ENCODE peak calls at places on chromosomes 7 and 10, in six cellular contexts. One of them, this sample, is unnamed.

GRCh38 chr10:30687698-30688213 is 58.2 kb upstream of the LYZL2 start:
- DNase-seq in tibial nerve: peak; percentile 63
- DNase-seq in PC-3: peak; percentile 82
- DNase-seq in CD8-positive, alpha-beta memory T cell: peak; percentile 83
- DNase-seq in aorta: peak; percentile 92
- DNase-seq in stomach: peak; percentile 67
- DNase-seq in this sample: peak; percentile 65

GRCh38 chr7:16099302-16099832 is 322.0 kb downstream of the CRPPA start:
- DNase-seq in tibial nerve: no peak
- DNase-seq in PC-3: no peak
- DNase-seq in CD8-positive, alpha-beta memory T cell: no peak
- DNase-seq in aorta: no peak
- DNase-seq in stomach: no peak
- DNase-seq in this sample: no peak

GRCh38 chr7:21762469-21762868 is 183.2 kb downstream of the CDCA7L start:
- DNase-seq in tibial nerve: no peak
- DNase-seq in PC-3: no peak
- DNase-seq in CD8-positive, alpha-beta memory T cell: no peak
- DNase-seq in aorta: no peak
- DNase-seq in stomach: no peak
- DNase-seq in this sample: no peak

GRCh38 chr7:107070710-107071109 is 26.2 kb downstream of the PRKAR2B start:
- DNase-seq in tibial nerve: no peak
- DNase-seq in PC-3: no peak
- DNase-seq in CD8-positive, alpha-beta memory T cell: no peak
- DNase-seq in aorta: no peak
- DNase-seq in stomach: no peak
- DNase-seq in this sample: no peak

GRCh38 chr7:28276303-28276702 is 95.7 kb upstream of the JAZF1 start:
- DNase-seq in tibial nerve: no peak
- DNase-seq in PC-3: no peak
- DNase-seq in CD8-positive, alpha-beta memory T cell: no peak
- DNase-seq in aorta: no peak
- DNase-seq in stomach: no peak
- DNase-seq in this sample: no peak

GRCh38 chr10:122557516-122557915 is 3.0 kb upstream of the DMBT1 start:
- DNase-seq in tibial nerve: no peak
- DNase-seq in PC-3: no peak
- DNase-seq in CD8-positive, alpha-beta memory T cell: no peak
- DNase-seq in aorta: no peak
- DNase-seq in stomach: no peak
- DNase-seq in this sample: no peak

GRCh38 chr10:94546058-94546595 is 539 bp downstream of the HELLS start:
- DNase-seq in tibial nerve: no peak
- DNase-seq in PC-3: peak; percentile 18
- DNase-seq in CD8-positive, alpha-beta memory T cell: no peak
- DNase-seq in aorta: no peak
- DNase-seq in stomach: no peak
- DNase-seq in this sample: no peak

GRCh38 chr7:117088623-117089199 is 135.4 kb downstream of the ST7 start:
- DNase-seq in tibial nerve: no peak
- DNase-seq in PC-3: no peak
- DNase-seq in CD8-positive, alpha-beta memory T cell: no peak
- DNase-seq in aorta: no peak
- DNase-seq in stomach: no peak
- DNase-seq in this sample: no peak

GRCh38 chr7:27098493-27099223 is 2.9 kb upstream of the HOXA1 start:
- DNase-seq in tibial nerve: no peak
- DNase-seq in PC-3: peak; percentile 59
- DNase-seq in CD8-positive, alpha-beta memory T cell: no peak
- DNase-seq in aorta: no peak
- DNase-seq in stomach: no peak
- DNase-seq in this sample: no peak

GRCh38 chr10:106609867-106610266 is 554.6 kb downstream of the SORCS1 start:
- DNase-seq in tibial nerve: no peak
- DNase-seq in PC-3: peak; percentile 23
- DNase-seq in CD8-positive, alpha-beta memory T cell: no peak
- DNase-seq in aorta: no peak
- DNase-seq in stomach: no peak
- DNase-seq in this sample: no peak

GRCh38 chr10:119723624-119724023 is 2.2 kb upstream of the INPP5F start:
- DNase-seq in tibial nerve: no peak
- DNase-seq in PC-3: no peak
- DNase-seq in CD8-positive, alpha-beta memory T cell: no peak
- DNase-seq in aorta: no peak
- DNase-seq in stomach: no peak
- DNase-seq in this sample: no peak

GRCh38 chr10:10792681-10793080 is 225.0 kb upstream of the CELF2 start:
- DNase-seq in tibial nerve: no peak
- DNase-seq in PC-3: peak; percentile 58
- DNase-seq in CD8-positive, alpha-beta memory T cell: no peak
- DNase-seq in aorta: no peak
- DNase-seq in stomach: no peak
- DNase-seq in this sample: peak; percentile 81

GRCh38 chr7:80618105-80618504 is 20.3 kb upstream of the CD36 start:
- DNase-seq in tibial nerve: no peak
- DNase-seq in PC-3: no peak
- DNase-seq in CD8-positive, alpha-beta memory T cell: no peak
- DNase-seq in aorta: no peak
- DNase-seq in stomach: no peak
- DNase-seq in this sample: no peak

GRCh38 chr7:5578441-5579024 is 154.9 kb upstream of the TNRC18 start:
- DNase-seq in tibial nerve: no peak
- DNase-seq in PC-3: no peak
- DNase-seq in CD8-positive, alpha-beta memory T cell: no peak
- DNase-seq in aorta: no peak
- DNase-seq in stomach: no peak
- DNase-seq in this sample: no peak

GRCh38 chr10:119325131-119325530 is 117.8 kb downstream of the GRK5 start:
- DNase-seq in tibial nerve: no peak
- DNase-seq in PC-3: no peak
- DNase-seq in CD8-positive, alpha-beta memory T cell: no peak
- DNase-seq in aorta: no peak
- DNase-seq in stomach: no peak
- DNase-seq in this sample: no peak

DNA sequence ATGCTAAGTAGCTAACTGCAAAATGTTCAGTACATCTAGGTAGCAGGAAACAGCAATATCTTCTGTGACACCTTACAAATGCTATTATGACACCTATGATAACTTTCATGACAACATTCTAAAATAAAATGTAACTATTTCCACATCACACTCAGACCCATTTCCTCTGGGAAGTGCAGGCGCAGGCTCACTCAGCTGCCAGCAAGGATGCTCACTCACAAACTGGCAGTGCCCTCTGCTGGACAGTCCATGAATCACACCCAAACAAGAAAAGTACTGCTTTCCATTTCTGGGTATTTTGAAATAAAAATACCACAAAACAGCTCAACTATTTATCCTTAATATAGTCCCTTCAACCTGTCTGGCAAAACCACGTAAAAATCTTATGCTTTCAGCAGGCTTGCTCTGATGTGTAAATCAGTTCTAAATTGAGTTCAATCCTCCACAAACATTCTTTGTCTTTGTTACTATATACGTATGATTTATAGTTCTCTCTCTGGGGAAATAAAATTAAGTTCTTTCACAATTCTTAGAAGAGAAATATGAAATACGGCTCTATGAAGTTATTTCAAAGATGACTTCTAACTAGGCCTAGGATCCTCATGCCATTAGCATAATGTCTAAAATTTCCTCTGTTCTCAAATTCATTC is 176.6 kb downstream of the PARD3 start:
- DNase-seq in tibial nerve: peak; percentile 85
- DNase-seq in PC-3: peak; percentile 99
- DNase-seq in CD8-positive, alpha-beta memory T cell: peak; percentile 58
- DNase-seq in aorta: peak; percentile 92
- DNase-seq in stomach: peak; percentile 84
- DNase-seq in this sample: peak; percentile 83
- H3K4me3 ChIP-seq in tibial nerve: no peak overlapping the region
- H3K4me3 ChIP-seq in PC-3: no peak overlapping the region
- H3K4me3 ChIP-seq in CD8-positive, alpha-beta memory T cell: no peak overlapping the region
- H3K4me3 ChIP-seq in aorta: no peak overlapping the region
- H3K4me3 ChIP-seq in stomach: no peak overlapping the region
- H3K4me3 ChIP-seq in this sample: no peak overlapping the region

GRCh38 chr7:88090233-88090632 is 129.6 kb downstream of the SRI start:
- DNase-seq in tibial nerve: no peak
- DNase-seq in PC-3: no peak
- DNase-seq in CD8-positive, alpha-beta memory T cell: no peak
- DNase-seq in aorta: no peak
- DNase-seq in stomach: no peak
- DNase-seq in this sample: no peak

GRCh38 chr7:88089484-88090050 is 130.3 kb downstream of the SRI start:
- DNase-seq in tibial nerve: no peak
- DNase-seq in PC-3: no peak
- DNase-seq in CD8-positive, alpha-beta memory T cell: no peak
- DNase-seq in aorta: no peak
- DNase-seq in stomach: no peak
- DNase-seq in this sample: no peak

GRCh38 chr7:88092676-88092999 is 127.2 kb downstream of the SRI start:
- DNase-seq in tibial nerve: no peak
- DNase-seq in PC-3: no peak
- DNase-seq in CD8-positive, alpha-beta memory T cell: no peak
- DNase-seq in aorta: no peak
- DNase-seq in stomach: no peak
- DNase-seq in this sample: no peak

GRCh38 chr7:88091988-88092675 is 127.7 kb downstream of the SRI start:
- DNase-seq in tibial nerve: no peak
- DNase-seq in PC-3: no peak
- DNase-seq in CD8-positive, alpha-beta memory T cell: no peak
- DNase-seq in aorta: no peak
- DNase-seq in stomach: no peak
- DNase-seq in this sample: no peak

GRCh38 chr7:88090671-88091070 is 129.2 kb downstream of the SRI start:
- DNase-seq in tibial nerve: no peak
- DNase-seq in PC-3: no peak
- DNase-seq in CD8-positive, alpha-beta memory T cell: peak; percentile 46
- DNase-seq in aorta: no peak
- DNase-seq in stomach: no peak
- DNase-seq in this sample: no peak
- H3K4me3 ChIP-seq in tibial nerve: peak overlapping the region; percentile 2
- H3K4me3 ChIP-seq in PC-3: no peak overlapping the region
- H3K4me3 ChIP-seq in CD8-positive, alpha-beta memory T cell: no peak overlapping the region
- H3K4me3 ChIP-seq in aorta: no peak overlapping the region
- H3K4me3 ChIP-seq in stomach: no peak overlapping the region
- H3K4me3 ChIP-seq in this sample: no peak overlapping the region

DNA sequence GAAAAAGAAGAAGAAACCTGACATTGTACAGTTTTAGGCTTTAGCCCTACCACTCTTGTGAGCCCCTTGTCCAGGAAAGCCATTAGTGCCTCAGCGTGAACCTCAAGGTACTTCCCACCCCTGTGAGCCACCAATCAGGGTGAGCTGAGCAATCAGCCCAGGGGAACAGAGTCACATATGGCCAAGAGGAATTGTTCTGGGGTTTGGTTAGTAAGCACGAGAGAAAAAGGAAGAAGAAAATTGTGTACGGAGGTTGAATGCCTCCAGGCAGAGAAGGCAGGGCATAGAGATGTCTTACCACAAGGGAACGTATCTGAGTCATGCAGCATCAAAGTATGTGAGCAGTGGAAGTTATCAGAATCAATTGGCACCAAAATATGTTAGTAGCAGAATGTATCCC is 33.0 kb upstream of the ARHGAP12 start:
- DNase-seq in tibial nerve: no peak
- DNase-seq in PC-3: peak; percentile 89
- DNase-seq in CD8-positive, alpha-beta memory T cell: no peak
- DNase-seq in aorta: no peak
- DNase-seq in stomach: no peak
- DNase-seq in this sample: peak; percentile 50
- H3K4me3 ChIP-seq in tibial nerve: no peak overlapping the region
- H3K4me3 ChIP-seq in PC-3: peak overlapping the region; percentile 50
- H3K4me3 ChIP-seq in CD8-positive, alpha-beta memory T cell: no peak overlapping the region
- H3K4me3 ChIP-seq in aorta: no peak overlapping the region
- H3K4me3 ChIP-seq in stomach: peak overlapping the region; percentile 5
- H3K4me3 ChIP-seq in this sample: no peak overlapping the region

GRCh38 chr10:124671486-124672075 is 72.6 kb downstream of the FAM53B start:
- DNase-seq in tibial nerve: peak; percentile 56
- DNase-seq in PC-3: peak; percentile 3
- DNase-seq in CD8-positive, alpha-beta memory T cell: no peak
- DNase-seq in aorta: peak; percentile 73
- DNase-seq in stomach: no peak
- DNase-seq in this sample: no peak
- H3K4me3 ChIP-seq in tibial nerve: peak overlapping the region; percentile 1
- H3K4me3 ChIP-seq in PC-3: no peak overlapping the region
- H3K4me3 ChIP-seq in CD8-positive, alpha-beta memory T cell: peak overlapping the region; percentile 3
- H3K4me3 ChIP-seq in aorta: no peak overlapping the region
- H3K4me3 ChIP-seq in stomach: no peak overlapping the region
- H3K4me3 ChIP-seq in this sample: no peak overlapping the region

GRCh38 chr10:3468919-3469638 is 296.5 kb upstream of the PITRM1 start:
- DNase-seq in tibial nerve: no peak
- DNase-seq in PC-3: peak; percentile 83
- DNase-seq in CD8-positive, alpha-beta memory T cell: no peak
- DNase-seq in aorta: peak; percentile 78
- DNase-seq in stomach: no peak
- DNase-seq in this sample: peak; percentile 60

GRCh38 chr10:3465406-3465891 is 292.9 kb upstream of the PITRM1 start:
- DNase-seq in tibial nerve: no peak
- DNase-seq in PC-3: peak; percentile 59
- DNase-seq in CD8-positive, alpha-beta memory T cell: no peak
- DNase-seq in aorta: no peak
- DNase-seq in stomach: no peak
- DNase-seq in this sample: peak; percentile 30

GRCh38 chr10:3469639-3470020 is 297.0 kb upstream of the PITRM1 start:
- DNase-seq in tibial nerve: no peak
- DNase-seq in PC-3: peak; percentile 45
- DNase-seq in CD8-positive, alpha-beta memory T cell: no peak
- DNase-seq in aorta: no peak
- DNase-seq in stomach: no peak
- DNase-seq in this sample: no peak

GRCh38 chr10:3464760-3465405 is 292.3 kb upstream of the PITRM1 start:
- DNase-seq in tibial nerve: no peak
- DNase-seq in PC-3: peak; percentile 25
- DNase-seq in CD8-positive, alpha-beta memory T cell: no peak
- DNase-seq in aorta: no peak
- DNase-seq in stomach: no peak
- DNase-seq in this sample: no peak

GRCh38 chr10:3467052-3467906 is 294.7 kb upstream of the PITRM1 start:
- DNase-seq in tibial nerve: peak; percentile 77
- DNase-seq in PC-3: peak; percentile 86
- DNase-seq in CD8-positive, alpha-beta memory T cell: no peak
- DNase-seq in aorta: peak; percentile 87
- DNase-seq in stomach: peak; percentile 55
- DNase-seq in this sample: peak; percentile 100
- H3K4me3 ChIP-seq in tibial nerve: peak overlapping the region; percentile 36
- H3K4me3 ChIP-seq in PC-3: peak overlapping the region; percentile 59
- H3K4me3 ChIP-seq in CD8-positive, alpha-beta memory T cell: no peak overlapping the region
- H3K4me3 ChIP-seq in aorta: no peak overlapping the region
- H3K4me3 ChIP-seq in stomach: peak overlapping the region; percentile 14
- H3K4me3 ChIP-seq in this sample: peak overlapping the region; percentile 19

GRCh38 chr7:139842414-139843210 is 13.5 kb downstream of the TBXAS1 start:
- DNase-seq in tibial nerve: no peak
- DNase-seq in PC-3: no peak
- DNase-seq in CD8-positive, alpha-beta memory T cell: no peak
- DNase-seq in aorta: no peak
- DNase-seq in stomach: no peak
- DNase-seq in this sample: no peak
- H3K4me3 ChIP-seq in tibial nerve: no peak overlapping the region
- H3K4me3 ChIP-seq in PC-3: no peak overlapping the region
- H3K4me3 ChIP-seq in CD8-positive, alpha-beta memory T cell: no peak overlapping the region
- H3K4me3 ChIP-seq in aorta: no peak overlapping the region
- H3K4me3 ChIP-seq in stomach: no peak overlapping the region
- H3K4me3 ChIP-seq in this sample: no peak overlapping the region

This sample was measured in SJSA1.